ENCODE peak calls at places on chromosomes 2 and 18, in seven cellular contexts. X is IMR-90, A is tibial nerve, M is adrenal gland, U is spleen, Y is body of pancreas, P is gastrocnemius medialis. G is an unnamed sample.

GRCh38 chr18:27931563-27931962 is 245.4 kb downstream of the CDH2 start:
- DNase-seq in P (no peak), A (no peak), Y (no peak), M (no peak), U (no peak), X (no peak), G (no peak)

GRCh38 chr2:59604143-59604542 is 949.3 kb downstream of the BCL11A start:
- DNase-seq in U (no peak), P (no peak), A (no peak), X (no peak), M (no peak), Y (no peak), G (no peak)

GRCh38 chr2:82790277-82791021 is 1668.6 kb downstream of the SUCLG1 start:
- DNase-seq in Y (no peak), P (no peak), A (no peak), X (peak; percentile 11), U (no peak), M (no peak), G (peak; percentile 86)

GRCh38 chr2:237379636-237380035 is 34.3 kb downstream of the COL6A3 start:
- DNase-seq in A (no peak), X (no peak), U (no peak), P (no peak), Y (no peak), M (no peak), G (no peak)

GRCh38 chr2:133532919-133533318 is 35.3 kb downstream of the NCKAP5 start:
- DNase-seq in U (no peak), A (no peak), X (peak; percentile 47), M (no peak), P (no peak), Y (no peak), G (no peak)

GRCh38 chr2:219378167-219378851 is 9.4 kb downstream of the DNPEP start:
- DNase-seq in U (no peak), P (no peak), M (no peak), Y (no peak), X (no peak), A (no peak), G (no peak)

GRCh38 chr2:186503827-186504606 is 18.0 kb downstream of the ZC3H15 start:
- DNase-seq in U (no peak), X (peak; percentile 37), M (no peak), Y (no peak), P (no peak), A (no peak), G (no peak)

GRCh38 chr2:14517731-14518130 is 114.8 kb upstream of the LRATD1 start:
- DNase-seq in U (no peak), X (no peak), P (no peak), A (no peak), M (no peak), Y (no peak), G (no peak)

GRCh38 chr2:43792653-43793052 is 18.8 kb downstream of the DYNC2LI1 start:
- DNase-seq in A (no peak), X (no peak), M (no peak), P (no peak), Y (no peak), U (no peak), G (no peak)

GRCh38 chr2:160221391-160222276 is 21.6 kb upstream of the ITGB6 start:
- DNase-seq in M (no peak), P (peak; percentile 31), Y (peak; percentile 31), X (peak; percentile 64), U (no peak), A (no peak), G (peak; percentile 87)

GRCh38 chr2:71306762-71307161 is 24.8 kb upstream of the ZNF638 start:
- DNase-seq in P (no peak), X (no peak), U (no peak), M (no peak), Y (no peak), A (no peak), G (no peak)

DNA sequence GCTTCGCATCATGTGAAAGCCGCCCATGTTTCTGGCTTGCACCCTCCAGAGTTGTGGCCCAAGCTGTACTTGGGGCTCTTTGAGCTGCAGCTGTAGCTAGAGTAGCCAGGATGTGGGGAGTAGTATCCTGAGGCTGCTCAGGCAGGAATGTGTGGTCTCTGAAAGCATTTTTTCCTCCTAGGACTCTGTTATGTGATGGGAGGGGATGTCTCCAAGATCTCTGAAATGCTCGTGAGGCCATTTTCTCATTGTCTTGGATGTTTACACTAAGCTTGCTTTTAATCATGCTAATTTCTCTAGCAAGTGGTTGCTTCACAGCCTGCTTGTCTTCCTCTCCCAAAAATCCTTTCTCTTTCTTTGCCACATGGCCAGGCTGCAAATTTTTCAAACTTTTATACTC is 687.6 kb downstream of the DCDC2C start:
- DNase-seq in M (no peak), P (no peak), U (no peak), A (no peak), Y (no peak), X (no peak), G (no peak)
- H3K9me3 ChIP-seq in M (no peaks in the 10 kb centered on the region), P (no peaks in the 10 kb centered on the region), U (peaks cover 45% of the 10 kb centered on the region), A (no peaks in the 10 kb centered on the region), Y (no peaks in the 10 kb centered on the region), X (peaks cover 15% of the 10 kb centered on the region), G (no peaks in the 10 kb centered on the region)

GRCh38 chr2:163711244-163711643 is 24.6 kb downstream of the FIGN start:
- DNase-seq in P (no peak), X (no peak), U (no peak), Y (no peak), M (no peak), A (no peak), G (no peak)
- H3K27me3 ChIP-seq in P (no peaks in the 10 kb centered on the region), X (no peaks in the 10 kb centered on the region), U (no peaks in the 10 kb centered on the region), Y (no peaks in the 10 kb centered on the region), M (no peaks in the 10 kb centered on the region), A (no peaks in the 10 kb centered on the region), G (no peaks in the 10 kb centered on the region)

DNA sequence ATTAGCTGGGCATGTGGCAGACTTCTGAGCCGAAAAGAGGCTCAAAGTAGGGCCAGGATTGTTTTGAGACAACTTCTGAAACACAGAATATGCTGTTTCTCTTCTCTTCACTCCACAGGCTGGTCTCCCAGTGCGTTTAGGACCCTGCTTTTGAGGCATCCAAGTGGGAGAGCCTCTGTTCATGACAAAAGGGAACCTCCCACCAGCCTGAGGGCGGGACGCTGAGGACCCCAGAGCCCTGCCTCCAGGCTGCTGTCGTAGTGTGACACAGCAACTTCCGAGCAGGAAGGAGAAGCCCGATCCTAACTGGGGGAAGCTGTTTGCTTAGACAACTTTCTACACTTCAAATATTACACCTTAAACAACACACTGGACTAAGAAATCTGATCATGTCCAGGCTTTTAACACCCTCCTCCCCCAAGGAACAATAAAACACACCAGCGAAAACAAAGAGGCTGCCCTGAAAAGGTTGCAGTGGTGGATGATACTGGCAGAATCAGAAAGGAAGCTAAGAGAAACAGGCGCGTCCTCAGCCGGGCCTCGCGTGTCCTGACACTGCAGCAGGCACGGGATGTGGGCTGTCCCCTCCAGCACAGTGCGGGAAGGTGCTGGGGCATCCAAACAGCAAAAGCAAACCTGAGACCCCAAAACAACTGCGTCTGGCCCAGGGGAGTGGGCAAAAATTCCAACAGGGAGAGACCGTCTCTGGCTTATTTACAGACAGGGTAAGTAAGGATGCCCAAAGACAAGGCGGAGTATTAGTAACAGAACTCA is 9.3 kb downstream of the SERTAD2 start:
- DNase-seq in X (peak; percentile 81), P (peak; percentile 62), U (peak; percentile 93), A (peak; percentile 53), M (peak; percentile 78), Y (peak; percentile 50), G (peak; percentile 91)
- TF ChIP-seq POLR2A in X (peak; percentile 70), P (peak; percentile 67), U (peak; percentile 63), A (peak; percentile 54), M (peak; percentile 78), Y (peak; percentile 80), G (no peak)

DNA sequence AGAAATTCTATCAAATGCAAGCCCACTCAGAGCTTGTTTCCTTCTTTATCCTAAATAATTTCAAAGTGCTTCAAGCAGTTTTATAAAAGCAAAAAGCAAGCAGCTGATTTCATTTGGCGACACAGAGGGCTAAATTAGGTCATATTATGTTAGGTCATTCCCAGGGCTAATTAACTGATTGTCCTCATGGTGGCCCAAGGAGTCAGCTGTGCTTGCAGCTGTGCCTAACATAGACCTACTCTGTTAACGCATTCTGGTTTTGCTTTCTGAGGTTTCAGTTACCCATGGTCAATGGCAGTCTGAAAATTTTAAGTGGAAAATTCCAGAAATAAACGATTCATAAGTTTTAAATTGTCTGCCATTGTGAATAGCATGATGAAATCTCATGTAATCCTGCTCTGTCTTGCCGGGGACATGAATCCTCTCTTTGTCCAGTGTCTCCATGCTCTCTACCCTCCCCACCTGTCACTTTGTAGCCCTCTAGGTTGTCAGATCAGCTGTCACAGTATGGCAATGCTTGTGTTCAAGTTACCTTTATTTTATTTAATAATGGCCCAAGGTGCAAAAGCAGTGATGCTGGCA is 168.7 kb downstream of the KCNS3 start:
- DNase-seq in P (no peak), U (no peak), Y (no peak), M (no peak), X (no peak), A (no peak), G (no peak)
- H3K9me3 ChIP-seq in P (no peaks in the 10 kb centered on the region), U (no peaks in the 10 kb centered on the region), Y (no peaks in the 10 kb centered on the region), M (no peaks in the 10 kb centered on the region), X (no peaks in the 10 kb centered on the region), A (no peaks in the 10 kb centered on the region), G (no peaks in the 10 kb centered on the region)

GRCh38 chr18:79397288-79397829 is 1.6 kb downstream of the NFATC1 start:
- DNase-seq in U (peak; percentile 74), M (peak; percentile 9), P (no peak), Y (no peak), X (no peak), A (no peak), G (no peak)
- H3K27me3 ChIP-seq in U (peaks cover 42% of the 10 kb centered on the region), M (no peaks in the 10 kb centered on the region), P (no peaks in the 10 kb centered on the region), Y (peaks cover 8% of the 10 kb centered on the region), X (peaks cover 9% of the 10 kb centered on the region), A (no peaks in the 10 kb centered on the region), G (no peaks in the 10 kb centered on the region)

GRCh38 chr2:201697899-201698298 is 545 bp downstream of the MPP4 start:
- DNase-seq in M (peak; percentile 33), U (no peak), P (no peak), A (no peak), X (peak; percentile 86), Y (no peak), G (no peak)
- TF ChIP-seq POLR2A in M (peak; percentile 16), U (no peak), P (no peak), A (no peak), X (no peak), Y (no peak), G (no peak)

GRCh38 chr18:6854811-6855210 is 125.3 kb downstream of the ARHGAP28 start:
- DNase-seq in M (no peak), P (no peak), Y (no peak), U (no peak), X (no peak), A (no peak), G (no peak)
- H3K9me3 ChIP-seq in M (no peaks in the 10 kb centered on the region), P (no peaks in the 10 kb centered on the region), Y (no peaks in the 10 kb centered on the region), U (peaks cover 33% of the 10 kb centered on the region), X (peaks cover 3% of the 10 kb centered on the region), A (no peaks in the 10 kb centered on the region), G (no peaks in the 10 kb centered on the region)

G was measured in thyroid gland.